ENCODE peak calls at places on chromosomes 7 and 10, in ten cellular contexts. Z is uterus, M is heart right ventricle, V is astrocyte, G is body of pancreas, T is OCI-LY7, X is tibial artery, H is lung, N is psoas muscle, I is heart left ventricle. P is an unnamed sample. For H3K4me1, the result is how much of the 10 kb centered on the place peaks cover.

GRCh38 chr10:86304436-86304835 is 62.2 kb downstream of the GRID1 start:
- DNase-seq in G (no peak), Z (no peak), M (no peak), T (no peak), N (no peak), I (no peak), H (no peak), V (no peak), X (peak), P (no peak)

GRCh38 chr7:130374507-130374906 is 5.8 kb upstream of the CPA1 start:
- DNase-seq in Z (no peak), H (no peak), I (no peak), M (no peak), N (no peak), T (no peak), V (no peak), G (no peak), X (no peak), P (no peak)

GRCh38 chr10:25113231-25114035 is 61.4 kb upstream of the GPR158 start:
- DNase-seq in H (peak), T (peak), G (peak), M (peak), V (peak), Z (peak), N (peak), I (peak), X (peak), P (peak)

GRCh38 chr10:36256166-36256565 is 614.1 kb upstream of the FZD8 start:
- DNase-seq in G (no peak), T (no peak), I (no peak), X (no peak), N (no peak), V (peak), M (no peak), Z (no peak), H (no peak), P (no peak)

GRCh38 chr7:106070567-106071254 is 41.4 kb downstream of the SYPL1 start:
- DNase-seq in X (no peak), T (no peak), M (no peak), H (no peak), V (no peak), G (no peak), N (no peak), Z (peak), I (no peak), P (peak)

GRCh38 chr7:92732451-92733036 is 103.8 kb downstream of the CDK6 start:
- DNase-seq in X (no peak), H (no peak), G (no peak), T (no peak), V (no peak), Z (no peak), N (no peak), I (no peak), M (no peak), P (no peak)

GRCh38 chr10:91592282-91593020 is 40.4 kb downstream of the PPP1R3C start:
- DNase-seq in G (peak), H (no peak), V (no peak), Z (no peak), N (no peak), I (no peak), M (no peak), X (no peak), T (no peak), P (no peak)

GRCh38 chr7:155449008-155449879 is 8.7 kb upstream of the EN2 start:
- DNase-seq in I (no peak), X (no peak), G (no peak), T (no peak), H (no peak), V (no peak), M (no peak), Z (no peak), N (no peak), P (no peak)

GRCh38 chr10:92567952-92568600 is 5.8 kb downstream of the IDE start:
- DNase-seq in X (no peak), N (no peak), V (peak), I (no peak), T (no peak), M (no peak), H (no peak), Z (no peak), G (no peak), P (peak)

DNA sequence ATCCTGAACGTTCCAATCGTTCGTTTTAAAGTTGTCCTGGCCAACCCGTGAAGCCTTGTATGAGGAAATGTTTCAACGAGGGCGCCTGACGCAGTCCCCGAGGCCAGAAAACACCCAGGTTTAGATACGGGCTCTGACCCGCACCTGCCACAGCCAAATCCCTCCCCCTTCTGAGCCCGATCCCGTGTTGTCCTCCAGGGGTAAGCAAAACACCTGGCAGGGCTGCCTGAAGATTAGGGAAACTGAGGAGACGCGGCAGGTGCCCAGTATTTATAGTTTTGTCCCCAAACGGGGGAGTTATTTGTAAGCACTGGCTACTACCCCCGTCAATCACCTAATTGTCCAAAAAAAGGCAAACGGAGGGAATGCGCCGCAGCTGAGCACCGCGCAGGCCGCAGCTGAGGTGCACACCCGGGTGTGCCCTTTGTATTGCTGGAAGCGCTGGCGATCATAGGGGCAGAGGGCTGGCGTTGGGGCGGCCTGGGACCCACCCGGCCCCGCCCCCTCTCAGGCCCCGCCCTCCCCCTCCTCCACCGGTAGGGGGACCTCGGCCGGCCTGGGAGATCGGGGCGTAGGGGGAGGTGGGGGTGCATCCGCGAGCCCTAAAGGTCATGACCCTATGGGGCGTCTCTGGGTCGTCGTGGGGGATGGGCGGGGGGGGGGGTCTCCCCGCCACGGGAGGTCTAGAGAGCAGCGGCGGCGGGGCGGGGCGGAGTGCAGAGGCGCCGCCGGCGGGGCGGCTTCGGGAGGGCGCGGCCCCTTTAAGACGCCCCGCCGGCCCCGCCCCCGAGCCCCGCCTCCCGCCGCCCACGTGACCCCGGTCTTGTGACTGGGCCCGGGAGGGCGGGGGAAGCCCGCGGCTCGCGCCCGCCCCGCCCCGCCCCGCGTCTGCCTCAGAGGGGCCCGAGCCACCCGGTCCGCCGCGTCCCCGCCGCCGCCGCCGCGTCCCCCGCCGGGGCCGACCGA is at the start of gene BRI3:
- DNase-seq in X (peak), T (peak), G (peak), Z (peak), M (peak), I (peak), V (peak), H (peak), N (peak), P (no peak)
- H3K4me1 ChIP-seq in X (under half), T (under half), G (half or more), Z (under half), M (half or more), I (under half), V (under half), H (under half), N (under half), P (under half)

GRCh38 chr10:73625004-73625883 is 16.0 kb downstream of the MYOZ1 start:
- DNase-seq in V (peak), T (peak), Z (no peak), G (no peak), I (peak), M (no peak), N (no peak), X (peak), H (no peak), P (no peak)
- TF ChIP-seq CTCF in V (no peak), T (no peak), Z (no peak), G (no peak), I (no peak), M (no peak), N (no peak), X (no peak), H (no peak), P (no peak)

DNA sequence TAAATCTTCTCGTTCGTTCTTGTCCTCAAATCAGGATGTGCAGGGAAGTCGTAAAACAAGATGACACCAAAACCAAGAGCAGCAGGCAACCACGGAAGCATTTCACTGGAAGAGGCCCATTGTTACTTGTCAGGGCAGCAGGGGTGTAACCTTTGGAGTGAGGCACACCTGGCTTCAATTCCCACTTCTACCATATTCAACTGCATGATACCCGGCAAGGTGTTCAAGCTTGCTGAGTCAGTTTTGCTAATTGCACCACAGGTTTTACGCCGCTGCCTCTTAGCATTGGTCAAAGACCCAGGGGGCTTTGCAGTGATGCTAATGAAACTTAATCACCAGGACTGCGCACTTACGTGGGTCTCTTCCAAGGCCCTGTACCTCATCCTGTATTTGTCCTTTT is 50.0 kb upstream of the PTER start:
- DNase-seq in Z (no peak), N (no peak), H (no peak), G (no peak), V (no peak), I (no peak), T (no peak), X (no peak), M (no peak), P (no peak)
- H3K4me1 ChIP-seq in Z (under half), N (under half), H (under half), G (under half), V (under half), I (under half), T (under half), X (under half), M (under half), P (under half)

DNA sequence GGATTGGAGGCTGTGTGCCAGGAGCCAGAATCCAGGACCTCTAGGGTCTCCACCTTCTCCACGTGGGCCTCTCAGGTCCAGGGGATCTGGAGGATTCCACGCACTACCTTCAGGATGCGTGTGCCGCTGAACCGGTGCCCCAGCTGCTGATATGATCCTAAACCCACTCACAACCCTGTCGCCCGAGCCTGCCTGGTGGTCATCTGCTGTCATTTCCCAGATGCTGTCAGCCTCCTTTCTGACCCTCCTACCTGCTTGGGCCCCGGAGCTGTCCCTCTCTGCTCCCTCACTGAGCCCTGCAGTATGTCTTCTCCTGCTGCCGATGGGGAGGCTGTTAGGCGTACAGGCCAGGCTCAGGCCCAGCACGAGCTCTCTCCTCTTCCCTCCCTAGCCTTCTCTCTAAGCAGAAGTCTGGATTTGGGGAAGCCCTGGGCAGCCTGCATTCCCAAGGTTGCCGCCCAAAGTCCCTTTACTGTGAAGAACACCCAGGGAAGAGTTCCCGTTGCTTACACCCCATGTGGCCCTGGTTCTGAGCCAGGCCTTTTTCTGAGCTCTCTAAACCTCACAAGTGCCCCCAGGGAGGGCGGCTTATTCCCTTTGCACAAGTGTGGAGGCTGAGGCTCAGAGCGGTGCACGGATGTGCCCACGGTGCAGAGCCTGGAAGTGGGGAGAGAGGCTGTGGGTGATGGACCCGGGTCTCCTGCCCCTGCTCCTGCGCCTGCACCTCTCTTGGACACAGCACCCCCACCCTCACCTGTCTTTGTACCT is 30.8 kb upstream of the ZNF488 start:
- DNase-seq in M (no peak), H (no peak), T (no peak), V (no peak), I (no peak), Z (no peak), X (peak), N (no peak), G (no peak), P (no peak)
- TF ChIP-seq CTCF in M (no peak), H (no peak), T (no peak), V (no peak), I (no peak), Z (no peak), X (no peak), N (no peak), G (no peak), P (no peak)

GRCh38 chr7:43318188-43318587 is 205.7 kb downstream of the HECW1 start:
- DNase-seq in T (no peak), N (no peak), X (no peak), V (no peak), Z (no peak), G (no peak), M (no peak), I (no peak), H (no peak), P (no peak)
- H3K4me1 ChIP-seq in T (under half), N (under half), X (under half), V (under half), Z (under half), G (under half), M (under half), I (under half), H (under half), P (under half)